ENCODE peak calls at places on chromosomes 5 and 9, in nine cellular contexts. One of them, this sample, is unnamed.

GRCh38 chr9:68998812-68999211 is 15.1 kb downstream of the PRKACG start:
- DNase-seq in effector CD4-positive, alpha-beta T cell: no peak
- DNase-seq in NCI-H1694 treated with DMSO at 0.1 percent for 48 hours: no peak
- DNase-seq in ascending aorta: no peak
- DNase-seq in GM04504: no peak
- DNase-seq in T-cell: no peak
- DNase-seq in SIG-M5: no peak
- DNase-seq in adrenal gland: no peak
- DNase-seq in EL: no peak
- DNase-seq in this sample: peak; percentile 26

GRCh38 chr5:122081541-122081940 is 3.5 kb upstream of the LOX start:
- DNase-seq in effector CD4-positive, alpha-beta T cell: no peak
- DNase-seq in NCI-H1694 treated with DMSO at 0.1 percent for 48 hours: no peak
- DNase-seq in ascending aorta: no peak
- DNase-seq in GM04504: no peak
- DNase-seq in T-cell: no peak
- DNase-seq in SIG-M5: no peak
- DNase-seq in adrenal gland: no peak
- DNase-seq in EL: no peak
- DNase-seq in this sample: no peak

GRCh38 chr5:138932171-138932810 is 57.2 kb upstream of the LRRTM2 start:
- DNase-seq in effector CD4-positive, alpha-beta T cell: no peak
- DNase-seq in NCI-H1694 treated with DMSO at 0.1 percent for 48 hours: no peak
- DNase-seq in ascending aorta: no peak
- DNase-seq in GM04504: no peak
- DNase-seq in T-cell: no peak
- DNase-seq in SIG-M5: no peak
- DNase-seq in adrenal gland: no peak
- DNase-seq in EL: no peak
- DNase-seq in this sample: no peak

GRCh38 chr5:172751761-172752510 is 19.1 kb downstream of the DUSP1 start:
- DNase-seq in effector CD4-positive, alpha-beta T cell: no peak
- DNase-seq in NCI-H1694 treated with DMSO at 0.1 percent for 48 hours: no peak
- DNase-seq in ascending aorta: no peak
- DNase-seq in GM04504: no peak
- DNase-seq in T-cell: no peak
- DNase-seq in SIG-M5: no peak
- DNase-seq in adrenal gland: no peak
- DNase-seq in EL: no peak
- DNase-seq in this sample: no peak

GRCh38 chr5:103234239-103234975 is 24.2 kb upstream of the MACIR start:
- DNase-seq in effector CD4-positive, alpha-beta T cell: no peak
- DNase-seq in NCI-H1694 treated with DMSO at 0.1 percent for 48 hours: no peak
- DNase-seq in ascending aorta: no peak
- DNase-seq in GM04504: no peak
- DNase-seq in T-cell: no peak
- DNase-seq in SIG-M5: no peak
- DNase-seq in adrenal gland: no peak
- DNase-seq in EL: peak; percentile 30
- DNase-seq in this sample: no peak

GRCh38 chr5:150514708-150515211 is 6.8 kb downstream of the NDST1 start:
- DNase-seq in effector CD4-positive, alpha-beta T cell: no peak
- DNase-seq in NCI-H1694 treated with DMSO at 0.1 percent for 48 hours: no peak
- DNase-seq in ascending aorta: no peak
- DNase-seq in GM04504: no peak
- DNase-seq in T-cell: no peak
- DNase-seq in SIG-M5: no peak
- DNase-seq in adrenal gland: peak; percentile 76
- DNase-seq in EL: peak; percentile 84
- DNase-seq in this sample: no peak

GRCh38 chr5:118981783-118982182 is 6.6 kb downstream of the DTWD2 start:
- DNase-seq in effector CD4-positive, alpha-beta T cell: no peak
- DNase-seq in NCI-H1694 treated with DMSO at 0.1 percent for 48 hours: no peak
- DNase-seq in ascending aorta: no peak
- DNase-seq in GM04504: peak; percentile 9
- DNase-seq in T-cell: no peak
- DNase-seq in SIG-M5: no peak
- DNase-seq in adrenal gland: no peak
- DNase-seq in EL: peak; percentile 22
- DNase-seq in this sample: no peak

GRCh38 chr5:170495796-170496195 is 8.0 kb upstream of the KCNIP1 start:
- DNase-seq in effector CD4-positive, alpha-beta T cell: no peak
- DNase-seq in NCI-H1694 treated with DMSO at 0.1 percent for 48 hours: no peak
- DNase-seq in ascending aorta: no peak
- DNase-seq in GM04504: no peak
- DNase-seq in T-cell: no peak
- DNase-seq in SIG-M5: no peak
- DNase-seq in adrenal gland: no peak
- DNase-seq in EL: no peak
- DNase-seq in this sample: no peak

GRCh38 chr9:69970001-69970531 is 73.6 kb upstream of the MAMDC2 start:
- DNase-seq in effector CD4-positive, alpha-beta T cell: no peak
- DNase-seq in NCI-H1694 treated with DMSO at 0.1 percent for 48 hours: no peak
- DNase-seq in ascending aorta: no peak
- DNase-seq in GM04504: no peak
- DNase-seq in T-cell: no peak
- DNase-seq in SIG-M5: no peak
- DNase-seq in adrenal gland: no peak
- DNase-seq in EL: peak; percentile 25
- DNase-seq in this sample: no peak

This sample was measured in GF-D8.